ENCODE peak calls at places on chromosomes 1 and 21, in six cellular contexts. F is neural crest cell, H is fibroblast of the aortic adventitia, T is WTC11, N is upper lobe of right lung, S is kidney epithelial cell. Q is an unnamed sample.

GRCh38 chr1:114314576-114314975 is 160.9 kb upstream of the SYT6 start:
- DNase-seq in S (no peak), T (no peak), F (no peak), H (no peak), N (no peak), Q (no peak)

GRCh38 chr1:51666463-51666862 is 49.6 kb downstream of the OSBPL9 start:
- DNase-seq in H (peak), F (no peak), S (no peak), T (no peak), N (no peak), Q (no peak)

GRCh38 chr1:187078916-187079315 is 250.2 kb downstream of the PLA2G4A start:
- DNase-seq in N (no peak), F (no peak), T (no peak), H (no peak), S (no peak), Q (no peak)

GRCh38 chr21:14762734-14763694 is 216.9 kb upstream of the SAMSN1 start:
- DNase-seq in N (no peak), F (no peak), S (no peak), T (no peak), H (no peak), Q (peak)

GRCh38 chr21:33698088-33698487 is 55.8 kb downstream of the ITSN1 start:
- DNase-seq in S (no peak), H (no peak), F (no peak), T (no peak), N (no peak), Q (no peak)

GRCh38 chr1:241821363-241821762 is 26.6 kb upstream of the EXO1 start:
- DNase-seq in N (no peak), S (no peak), T (no peak), H (peak), F (no peak), Q (no peak)

GRCh38 chr1:26694597-26695416 is 1.0 kb upstream of the ARID1A start:
- DNase-seq in F (no peak), N (no peak), S (no peak), H (no peak), T (no peak), Q (peak)

GRCh38 chr1:161486806-161487482 is 18.3 kb upstream of the FCGR2A start:
- DNase-seq in T (no peak), H (peak), F (peak), N (no peak), S (no peak), Q (peak)

GRCh38 chr1:214551436-214552173 is at the start of gene PTPN14:
- DNase-seq in N (peak), S (peak), T (peak), H (peak), F (peak), Q (peak)
- TF ChIP-seq CTCF in N (peak), S (peak), T (no peak), H (peak), F (peak), Q (no peak)

GRCh38 chr21:42063578-42064521 is 7.3 kb upstream of the UMODL1 start:
- DNase-seq in T (no peak), N (no peak), F (no peak), S (no peak), H (no peak), Q (peak)
- TF ChIP-seq CTCF in T (no peak), N (no peak), F (no peak), S (no peak), H (no peak), Q (peak)

GRCh38 chr1:7576946-7577657 is 194.0 kb upstream of the VAMP3 start:
- DNase-seq in S (no peak), N (peak), H (no peak), F (no peak), T (peak), Q (no peak)
- TF ChIP-seq CTCF in S (peak), N (peak), H (peak), F (peak), T (no peak), Q (no peak)

DNA sequence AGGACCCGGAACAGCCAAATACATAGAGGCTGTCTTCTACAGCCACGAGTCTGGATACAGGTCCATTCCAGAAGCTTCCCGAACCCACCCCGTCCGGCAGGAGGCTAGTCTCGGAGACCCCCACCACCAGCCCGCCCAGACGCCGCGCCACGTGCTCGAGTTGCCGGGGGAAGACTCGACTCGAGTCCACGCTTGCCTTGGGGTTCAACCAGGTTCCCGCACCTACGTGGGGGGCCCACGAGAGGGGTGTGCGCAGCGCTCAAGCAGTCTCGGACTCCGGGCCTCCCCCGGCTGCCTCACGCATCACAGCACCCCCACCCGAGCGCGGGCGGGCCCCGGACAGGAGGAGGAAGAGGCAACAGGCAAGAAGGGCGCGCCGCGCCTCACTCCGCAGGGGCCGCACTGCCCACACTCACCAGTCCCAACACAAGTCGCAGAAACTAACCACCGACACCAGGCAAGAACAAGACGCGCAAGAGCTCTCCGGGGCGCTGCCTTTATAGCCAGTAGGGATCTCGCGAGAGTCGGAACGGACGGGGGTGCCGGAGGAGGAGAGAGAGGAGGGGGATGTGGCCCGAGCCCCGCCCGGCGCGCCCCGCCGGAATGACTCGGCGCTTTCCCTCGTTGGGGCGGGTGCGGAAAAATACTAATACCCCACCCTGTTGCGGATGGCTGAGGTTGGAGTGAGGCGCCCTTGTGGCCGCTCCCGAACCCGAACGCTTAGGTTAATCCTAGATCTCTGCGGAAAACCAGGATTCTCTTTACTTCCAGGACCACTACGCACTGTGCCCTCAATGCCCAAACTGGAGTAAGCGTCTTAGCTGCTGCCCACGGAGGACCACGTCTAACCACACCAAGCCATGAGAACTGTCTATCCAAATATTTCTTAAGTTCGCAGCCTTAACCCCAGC is at the start of gene PRDX1:
- DNase-seq in N (peak), F (peak), S (no peak), H (peak), T (peak), Q (peak)
- TF ChIP-seq CTCF in N (peak), F (peak), S (no peak), H (peak), T (no peak), Q (no peak)